ENCODE peak calls at places on chromosomes 2 and 18, in nine cellular contexts. Y is effector memory CD8-positive, alpha-beta T cell; L is endothelial cell; F is HAP-1; E is frontal cortex; T is vagina; U is naive thymus-derived CD4-positive, alpha-beta T cell; G is HT1080; V is dorsolateral prefrontal cortex. N is an unnamed sample.

GRCh38 chr18:58307441-58307840 is 263.4 kb downstream of the NEDD4L start:
- DNase-seq in Y (no peak), L (no peak), F (no peak), E (no peak), T (no peak), U (no peak), G (no peak), V (no peak), N (no peak)

GRCh38 chr2:109162999-109163398 is 34.0 kb downstream of the SH3RF3 start:
- DNase-seq in Y (no peak), L (no peak), F (no peak), E (no peak), T (no peak), U (no peak), G (no peak), V (no peak), N (no peak)

GRCh38 chr2:174048238-174048637 is 83.1 kb upstream of the SP3 start:
- DNase-seq in Y (no peak), L (no peak), F (no peak), E (no peak), T (no peak), U (no peak), G (no peak), V (no peak), N (no peak)

GRCh38 chr2:172893654-172894053 is 158.0 kb downstream of the RAPGEF4 start:
- DNase-seq in Y (no peak), L (no peak), F (no peak), E (no peak), T (no peak), U (no peak), G (no peak), V (no peak), N (no peak)

GRCh38 chr2:109208951-109209335 is 79.9 kb downstream of the SH3RF3 start:
- DNase-seq in Y (no peak), L (no peak), F (no peak), E (no peak), T (no peak), U (no peak), G (no peak), V (no peak), N (no peak)

GRCh38 chr2:211033765-211034164 is 477.4 kb downstream of the CPS1 start:
- DNase-seq in Y (no peak), L (no peak), F (no peak), E (no peak), T (no peak), U (no peak), G (peak), V (no peak), N (no peak)

GRCh38 chr2:15927546-15928218 is 12.7 kb upstream of the MYCN start:
- DNase-seq in Y (no peak), L (no peak), F (no peak), E (no peak), T (no peak), U (no peak), G (no peak), V (no peak), N (no peak)

GRCh38 chr2:134372141-134372540 is 118.3 kb downstream of the MGAT5 start:
- DNase-seq in Y (no peak), L (no peak), F (no peak), E (no peak), T (no peak), U (no peak), G (no peak), V (no peak), N (no peak)

GRCh38 chr2:66699481-66700180 is 264.7 kb downstream of the MEIS1 start:
- DNase-seq in Y (no peak), L (no peak), F (peak), E (no peak), T (no peak), U (no peak), G (no peak), V (no peak), N (no peak)

GRCh38 chr2:226758886-226759660 is 40.5 kb downstream of the IRS1 start:
- DNase-seq in Y (no peak), L (no peak), F (no peak), E (no peak), T (no peak), U (no peak), G (peak), V (no peak), N (no peak)

GRCh38 chr2:122749347-122749850 is 993.9 kb downstream of the TSN start:
- DNase-seq in Y (no peak), L (no peak), F (no peak), E (no peak), T (no peak), U (no peak), G (no peak), V (no peak), N (no peak)

GRCh38 chr2:173472112-173472511 is 117.4 kb downstream of the CDCA7 start:
- DNase-seq in Y (no peak), L (no peak), F (no peak), E (no peak), T (no peak), U (no peak), G (no peak), V (no peak), N (no peak)

GRCh38 chr2:201261471-201261870 is 1.1 kb downstream of the CASP8 start:
- DNase-seq in Y (peak), L (no peak), F (no peak), E (no peak), T (no peak), U (peak), G (no peak), V (no peak), N (no peak)

GRCh38 chr2:73985318-73986084 is 791 bp downstream of the TET3 start:
- DNase-seq in Y (peak), L (peak), F (peak), E (no peak), T (no peak), U (peak), G (peak), V (no peak), N (no peak)

GRCh38 chr2:191935247-191935646 is 88.4 kb upstream of the CAVIN2 start:
- DNase-seq in Y (no peak), L (no peak), F (no peak), E (no peak), T (no peak), U (no peak), G (no peak), V (peak), N (no peak)

GRCh38 chr2:101290711-101291110 is 17.8 kb downstream of the RNF149 start:
- DNase-seq in Y (no peak), L (no peak), F (no peak), E (no peak), T (no peak), U (no peak), G (no peak), V (no peak), N (no peak)

GRCh38 chr2:200944467-200945394 is 18.7 kb downstream of the ORC2 start:
- DNase-seq in Y (no peak), L (no peak), F (no peak), E (no peak), T (no peak), U (no peak), G (peak), V (no peak), N (no peak)

GRCh38 chr18:79522451-79523220 is 126.9 kb downstream of the NFATC1 start:
- DNase-seq in Y (peak), L (peak), F (peak), E (no peak), T (peak), U (peak), G (no peak), V (peak), N (no peak)

GRCh38 chr2:85397925-85398331 is 12.2 kb downstream of the CAPG start:
- DNase-seq in Y (no peak), L (no peak), F (no peak), E (no peak), T (no peak), U (no peak), G (no peak), V (no peak), N (no peak)